ENCODE peak calls at places on chromosomes 1 and 21, in four cellular contexts. P is mammary epithelial cell, S is fibroblast of lung, V is H1. X is an unnamed sample.

GRCh38 chr1:165481820-165482532 is 37.0 kb upstream of the RXRG start:
- DNase-seq in S (peak; percentile 81), P (peak; percentile 96), V (peak; percentile 3), X (peak; percentile 92)

GRCh38 chr1:241730031-241730430 is 78.0 kb downstream of the WDR64 start:
- DNase-seq in S (no peak), P (no peak), V (no peak), X (no peak)

GRCh38 chr1:66628951-66629350 is 95.0 kb downstream of the SGIP1 start:
- DNase-seq in P (no peak), V (no peak), S (no peak), X (no peak)

GRCh38 chr1:98523256-98523655 is 138.3 kb upstream of the SNX7 start:
- DNase-seq in P (peak; percentile 28), S (peak; percentile 79), V (no peak), X (no peak)

GRCh38 chr1:71047635-71048607 is at the start of gene PTGER3:
- DNase-seq in S (no peak), P (peak; percentile 12), V (no peak), X (no peak)

GRCh38 chr1:176206006-176206960 is 803 bp downstream of the COP1 start:
- DNase-seq in S (peak; percentile 60), P (peak; percentile 43), V (no peak), X (no peak)

GRCh38 chr1:200524092-200524491 is 96.5 kb downstream of the KIF14 start:
- DNase-seq in S (no peak), V (no peak), P (no peak), X (no peak)

GRCh38 chr1:184285401-184286087 is 101.3 kb upstream of the C1orf21 start:
- DNase-seq in P (peak; percentile 45), V (no peak), S (no peak), X (no peak)

GRCh38 chr1:2611034-2611501 is 21.7 kb downstream of the MMEL1 start:
- DNase-seq in S (peak; percentile 7), V (peak; percentile 31), P (no peak), X (no peak)

GRCh38 chr1:41906977-41907376 is 11.7 kb downstream of the HIVEP3 start:
- DNase-seq in S (no peak), P (no peak), V (no peak), X (no peak)

GRCh38 chr21:29080454-29080930 is 7.0 kb upstream of the CCT8 start:
- DNase-seq in V (no peak), S (peak; percentile 74), P (no peak), X (no peak)

GRCh38 chr21:45599146-45599581 is 44.4 kb upstream of the PCBP3 start:
- DNase-seq in S (no peak), V (no peak), P (no peak), X (no peak)

GRCh38 chr1:33719771-33720670 is 143.9 kb upstream of the HMGB4 start:
- DNase-seq in S (peak; percentile 78), V (no peak), P (no peak), X (no peak)

GRCh38 chr1:228064296-228064695 is 18.2 kb upstream of the ARF1 start:
- DNase-seq in P (no peak), V (no peak), S (no peak), X (no peak)

GRCh38 chr1:27144920-27145661 is 9.8 kb downstream of the SLC9A1 start:
- DNase-seq in P (no peak), S (peak; percentile 87), V (no peak), X (no peak)

GRCh38 chr1:143727263-143727662 is 244.5 kb downstream of the FAM72C start:
- DNase-seq in S (no peak), P (no peak), V (no peak), X (no peak)
- H3K4me2 ChIP-seq in S (no peak overlapping the region), P (no peak overlapping the region), V (no peak overlapping the region), X (no peak overlapping the region)

GRCh38 chr1:37307907-37308570 is 166.3 kb upstream of the ZC3H12A start:
- DNase-seq in S (no peak), P (no peak), V (no peak), X (no peak)
- TF ChIP-seq EZH2 in S (no peak), P (no peak), V (no peak), X (no peak)

GRCh38 chr21:34909492-34910292 is 139.4 kb downstream of the RUNX1 start:
- DNase-seq in S (peak; percentile 56), V (no peak), P (no peak), X (no peak)
- H3K4me2 ChIP-seq in S (no peak overlapping the region), V (no peak overlapping the region), P (no peak overlapping the region), X (no peak overlapping the region)

GRCh38 chr1:50971748-50972305 is 1.8 kb downstream of the CDKN2C start:
- DNase-seq in P (peak; percentile 21), V (no peak), S (no peak), X (no peak)
- TF ChIP-seq EZH2 in P (no peak), V (no peak), S (no peak), X (no peak)

DNA sequence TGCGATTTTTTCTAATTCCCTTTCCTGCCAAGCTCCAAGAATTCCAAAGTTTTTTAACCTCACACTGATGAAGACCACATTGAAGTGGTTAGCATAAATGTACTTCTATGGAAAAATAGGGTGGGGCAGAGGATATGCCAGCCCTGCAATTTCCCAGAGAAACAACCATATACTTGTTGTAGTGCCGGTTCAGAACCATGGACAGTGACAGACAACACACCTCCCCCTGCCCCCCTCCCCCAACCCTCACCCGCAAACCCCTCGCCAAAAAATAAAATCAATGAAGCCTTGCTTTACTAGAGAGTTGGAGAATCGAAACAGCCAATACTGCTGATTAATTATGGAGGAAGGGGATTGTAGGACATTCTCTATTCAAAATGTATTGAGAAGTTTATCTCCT is 109.5 kb upstream of the GRIK3 start:
- DNase-seq in V (no peak), P (no peak), S (no peak), X (no peak)
- H3K4me2 ChIP-seq in V (no peak overlapping the region), P (no peak overlapping the region), S (no peak overlapping the region), X (no peak overlapping the region)

DNA sequence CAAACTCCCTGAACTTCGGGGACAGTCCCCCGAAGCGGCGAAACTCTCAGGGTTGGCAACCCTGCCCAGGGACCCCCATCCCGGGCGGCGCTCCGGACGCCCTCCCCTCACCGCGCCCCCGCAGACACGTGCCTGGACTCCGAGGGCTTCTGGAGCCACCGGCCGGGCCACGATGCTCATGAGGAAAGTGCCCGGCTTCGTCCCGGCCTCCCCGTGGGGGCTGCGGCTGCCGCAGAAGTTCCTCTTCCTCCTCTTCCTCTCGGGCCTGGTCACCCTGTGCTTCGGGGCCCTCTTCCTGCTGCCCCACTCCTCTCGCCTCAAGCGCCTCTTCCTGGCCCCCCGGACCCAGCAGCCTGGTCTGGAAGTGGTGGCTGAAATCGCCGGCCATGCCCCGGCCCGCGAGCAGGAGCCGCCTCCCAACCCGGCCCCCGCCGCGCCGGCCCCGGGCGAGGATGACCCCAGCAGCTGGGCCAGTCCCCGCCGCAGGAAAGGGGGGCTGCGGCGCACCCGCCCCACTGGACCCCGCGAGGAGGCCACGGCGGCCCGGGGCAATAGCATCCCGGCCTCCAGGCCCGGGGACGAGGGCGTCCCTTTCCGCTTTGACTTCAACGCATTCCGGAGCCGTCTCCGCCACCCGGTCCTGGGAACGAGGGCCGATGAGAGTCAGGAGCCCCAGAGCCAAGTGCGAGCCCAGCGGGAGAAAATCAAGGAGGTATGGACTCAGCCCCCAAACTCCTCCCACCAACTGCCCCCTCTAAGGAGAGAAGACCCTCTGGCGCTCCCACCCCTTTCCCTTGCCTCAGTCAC is 1.2 kb downstream of the MAN1C1 start:
- DNase-seq in S (no peak), P (no peak), V (no peak), X (no peak)
- TF ChIP-seq EZH2 in S (peak; percentile 20), P (peak; percentile 41), V (peak; percentile 65), X (peak; percentile 74)

DNA sequence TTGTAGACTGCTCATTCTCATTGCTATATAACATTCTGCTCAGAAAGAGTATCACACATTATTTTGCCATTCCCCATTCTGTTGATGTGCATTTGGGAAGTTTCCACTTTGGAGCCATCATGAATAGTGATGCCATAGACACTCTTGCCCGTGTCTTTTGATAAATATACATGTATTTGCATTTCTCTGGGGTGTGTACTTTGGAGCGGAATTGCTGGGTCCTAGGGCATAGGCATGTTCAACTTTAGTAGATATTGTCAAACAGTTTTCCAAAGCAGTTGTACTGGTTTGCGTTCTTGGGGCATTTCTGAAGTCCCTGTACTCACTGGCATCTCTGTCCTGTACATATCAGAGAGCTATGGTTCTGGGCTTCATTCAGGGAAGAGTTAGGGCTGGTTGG is 52.1 kb downstream of the PIK3CD start:
- DNase-seq in P (no peak), V (no peak), S (no peak), X (no peak)
- H3K4me2 ChIP-seq in P (no peak overlapping the region), V (no peak overlapping the region), S (no peak overlapping the region), X (no peak overlapping the region)

DNA sequence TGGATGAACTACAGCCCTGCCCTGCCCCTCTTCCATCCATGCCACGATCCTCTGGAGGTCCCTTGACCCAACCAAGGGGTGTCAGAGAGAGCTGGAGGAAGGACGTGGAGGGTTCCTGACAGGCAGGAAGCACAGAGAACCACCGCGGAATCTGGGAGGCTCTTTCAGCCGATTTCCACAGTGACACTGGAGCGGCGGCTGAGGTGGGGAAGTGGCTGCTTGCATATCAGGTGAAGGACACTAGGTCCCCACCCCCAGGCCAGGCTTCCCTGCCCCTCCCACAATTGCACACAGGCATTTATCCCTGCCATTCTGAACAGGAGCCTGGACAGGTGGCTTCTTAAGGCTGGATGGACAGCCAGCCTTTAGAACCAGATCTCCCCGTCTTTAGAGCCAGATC is 17.5 kb downstream of the LRRC71 start:
- DNase-seq in V (no peak), S (no peak), P (no peak), X (no peak)
- TF ChIP-seq EZH2 in V (no peak), S (no peak), P (no peak), X (no peak)

GRCh38 chr21:33643658-33644311 is 1.5 kb downstream of the ITSN1 start:
- DNase-seq in V (no peak), S (peak; percentile 29), P (peak; percentile 21), X (no peak)
- H3K4me2 ChIP-seq in V (peak overlapping the region; percentile 73), S (peak overlapping the region; percentile 93), P (peak overlapping the region; percentile 90), X (peak overlapping the region; percentile 92)

DNA sequence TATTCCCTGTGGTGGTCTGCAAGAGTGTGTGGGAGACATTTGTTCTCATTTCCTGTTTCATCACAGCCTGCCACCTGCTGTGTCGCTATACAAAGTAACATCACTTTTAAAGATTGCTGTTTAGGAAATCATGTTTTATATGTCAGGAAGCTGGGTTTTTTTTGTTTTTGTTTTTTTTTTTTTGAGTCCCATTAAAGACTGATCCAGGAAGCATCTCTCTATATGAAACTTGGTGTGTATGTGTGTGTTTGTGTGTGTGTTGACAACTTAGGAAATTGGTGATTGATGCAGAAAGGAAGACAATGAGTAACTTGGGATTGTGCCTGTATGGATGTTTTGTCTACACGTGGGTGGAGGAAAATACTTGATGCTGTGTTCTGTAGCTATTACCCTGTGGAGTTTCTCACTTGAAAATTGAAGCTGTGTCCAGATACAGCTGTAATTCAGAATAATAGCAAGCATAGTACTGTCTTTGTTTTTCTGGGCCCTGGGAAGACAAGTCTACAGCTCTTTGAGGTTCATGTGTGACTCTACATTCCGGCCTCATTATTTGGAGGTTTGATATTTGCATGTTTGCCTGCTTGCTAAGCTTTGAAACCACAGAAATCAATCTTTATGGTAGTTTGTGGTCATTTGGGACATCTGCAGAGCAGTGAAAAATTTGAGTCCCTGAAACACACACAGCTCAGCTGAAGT is 47.9 kb downstream of the LAMC1 start:
- DNase-seq in S (peak; percentile 98), P (peak; percentile 82), V (no peak), X (no peak)
- TF ChIP-seq EZH2 in S (no peak), P (no peak), V (no peak), X (no peak)

X was measured in keratinocyte.